ENCODE peak calls at places on chromosomes 4 and X, in ten cellular contexts. T is central memory CD4-positive, alpha-beta T cell; B is naive B cell; H is K562; Z is substantia nigra; W is neural progenitor cell; D is AG20443; N is HEK293T; Q is HL-60; Y is foreskin fibroblast. R is an unnamed sample.

GRCh38 chr4:23429497-23429896 is 460.4 kb downstream of the PPARGC1A start:
- DNase-seq in D (no peak), Z (no peak), Q (no peak), H (no peak), N (no peak), Y (no peak), B (no peak), T (no peak), W (no peak), R (no peak)

GRCh38 chrX:19382500-19383145 is 38.9 kb downstream of the PDHA1 start:
- DNase-seq in N (peak), T (peak), Y (no peak), W (peak), Q (peak), H (peak), B (peak), D (peak), Z (peak), R (peak)

GRCh38 chr4:100049872-100050271 is 99.8 kb upstream of the H2AZ1 start:
- DNase-seq in H (no peak), T (no peak), Q (no peak), Y (no peak), W (no peak), N (no peak), B (no peak), D (no peak), Z (no peak), R (no peak)

GRCh38 chrX:110208092-110208491 is 109.8 kb downstream of the AMMECR1 start:
- DNase-seq in W (no peak), B (no peak), Q (no peak), N (no peak), T (no peak), D (no peak), H (no peak), Y (no peak), Z (no peak), R (no peak)

GRCh38 chrX:16205840-16206239 is 38.6 kb downstream of the MAGEB17 start:
- DNase-seq in Q (no peak), Y (no peak), D (peak), N (no peak), H (no peak), T (no peak), B (no peak), Z (no peak), W (no peak), R (no peak)

GRCh38 chrX:154735695-154736393 is 15.0 kb downstream of the GAB3 start:
- DNase-seq in Y (peak), B (no peak), T (no peak), N (no peak), Z (no peak), Q (no peak), H (no peak), D (peak), W (no peak), R (no peak)

GRCh38 chr4:2247128-2248043 is 5.5 kb upstream of the HAUS3 start:
- DNase-seq in N (no peak), B (no peak), Y (no peak), W (no peak), Q (no peak), H (no peak), Z (no peak), T (no peak), D (no peak), R (peak)

GRCh38 chr4:135065366-135065765 is 863.8 kb upstream of the PABPC4L start:
- DNase-seq in W (no peak), B (no peak), Y (no peak), T (no peak), H (no peak), N (no peak), Q (no peak), Z (no peak), D (no peak), R (no peak)

GRCh38 chr4:139540161-139540560 is 15.9 kb downstream of the SETD7 start:
- DNase-seq in B (no peak), W (no peak), H (no peak), Z (no peak), T (no peak), N (no peak), Q (no peak), D (no peak), Y (no peak), R (no peak)

GRCh38 chr4:43337707-43338106 is 445.2 kb downstream of the GRXCR1 start:
- DNase-seq in Q (no peak), Z (no peak), Y (no peak), T (no peak), N (no peak), B (no peak), H (no peak), D (no peak), W (no peak), R (no peak)

GRCh38 chr4:103137446-103137827 is 37.8 kb upstream of the BDH2 start:
- DNase-seq in Z (no peak), N (no peak), Q (no peak), B (no peak), W (no peak), H (no peak), Y (peak), D (no peak), T (no peak), R (no peak)

GRCh38 chr4:20418865-20419451 is 167.3 kb downstream of the SLIT2 start:
- DNase-seq in Y (peak), N (no peak), T (peak), W (peak), Z (no peak), B (peak), Q (no peak), H (peak), D (peak), R (peak)

GRCh38 chr4:48370260-48371134 is 29.2 kb downstream of the SLAIN2 start:
- DNase-seq in Q (no peak), Z (no peak), W (no peak), H (no peak), B (no peak), N (no peak), T (no peak), D (no peak), Y (no peak), R (no peak)

GRCh38 chrX:118724775-118725174 is 2.6 kb upstream of the IL13RA1 start:
- DNase-seq in Q (no peak), Z (no peak), D (no peak), W (no peak), Y (no peak), N (no peak), B (no peak), T (no peak), H (peak), R (no peak)

GRCh38 chr4:185693548-185694215 is 118.3 kb downstream of the SORBS2 start:
- DNase-seq in H (no peak), W (no peak), Z (no peak), D (no peak), T (no peak), Y (no peak), Q (no peak), N (no peak), B (no peak), R (no peak)

GRCh38 chrX:15465896-15466651 is 27.1 kb downstream of the PIR start:
- DNase-seq in D (no peak), Q (no peak), T (no peak), Z (no peak), N (no peak), Y (peak), W (peak), H (peak), B (no peak), R (no peak)

GRCh38 chrX:153778151-153778551 is 2.7 kb upstream of the SRPK3 start:
- DNase-seq in N (no peak), Q (no peak), T (no peak), Z (no peak), H (no peak), D (no peak), Y (no peak), B (no peak), W (no peak), R (no peak)

GRCh38 chr4:119238068-119238722 is 25.7 kb downstream of the USP53 start:
- DNase-seq in W (no peak), B (no peak), Z (no peak), Q (no peak), Y (no peak), H (no peak), D (no peak), N (no peak), T (no peak), R (no peak)

GRCh38 chrX:118528089-118528753 is 32.6 kb downstream of the DOCK11 start:
- DNase-seq in T (peak), W (no peak), B (peak), Q (no peak), N (no peak), Z (no peak), H (no peak), Y (no peak), D (no peak), R (no peak)

GRCh38 chr4:185115827-185116232 is 27.2 kb upstream of the SLC25A4 start:
- DNase-seq in N (peak), Q (no peak), T (no peak), Y (peak), D (no peak), Z (no peak), B (no peak), H (peak), W (peak), R (no peak)

GRCh38 chr4:142648378-142648777 is 197.7 kb downstream of the INPP4B start:
- DNase-seq in Q (no peak), B (no peak), H (no peak), Z (no peak), W (peak), N (no peak), Y (no peak), T (no peak), D (no peak), R (no peak)

GRCh38 chr4:52058275-52058674 is 7.2 kb downstream of the SPATA18 start:
- DNase-seq in Q (no peak), W (no peak), Y (no peak), N (no peak), D (no peak), T (no peak), H (no peak), B (no peak), Z (no peak), R (no peak)

GRCh38 chr4:122668241-122668640 is 47.4 kb upstream of the IL21 start:
- DNase-seq in Q (no peak), B (no peak), W (no peak), D (peak), Z (no peak), Y (peak), H (no peak), N (no peak), T (no peak), R (no peak)

GRCh38 chr4:148563684-148564083 is 121.5 kb upstream of the NR3C2 start:
- DNase-seq in B (no peak), H (no peak), N (no peak), Y (no peak), W (no peak), Z (no peak), D (no peak), T (no peak), Q (no peak), R (no peak)

GRCh38 chr4:156832886-156833285 is 138.7 kb downstream of the PDGFC start:
- DNase-seq in H (no peak), Z (no peak), B (no peak), W (no peak), Y (peak), Q (no peak), D (no peak), T (no peak), N (no peak), R (no peak)

GRCh38 chr4:48081196-48081595 is 52.9 kb downstream of the TXK start:
- DNase-seq in N (no peak), T (no peak), Y (no peak), H (no peak), Z (no peak), Q (no peak), W (no peak), D (no peak), B (no peak), R (no peak)

GRCh38 chr4:148515248-148515647 is 73.0 kb upstream of the NR3C2 start:
- DNase-seq in Y (peak), B (no peak), W (no peak), H (no peak), Q (no peak), T (no peak), D (no peak), N (no peak), Z (no peak), R (no peak)

GRCh38 chr4:142126890-142127497 is 490.6 kb downstream of the IL15 start:
- DNase-seq in T (peak), Q (peak), W (peak), D (peak), B (peak), N (peak), H (peak), Z (peak), Y (peak), R (peak)

GRCh38 chr4:106315968-106316772 is at the start of the genes AIMP1 and TBCK:
- DNase-seq in H (peak), Q (peak), N (peak), W (peak), D (peak), T (peak), B (peak), Z (peak), Y (peak), R (peak)

GRCh38 chr4:27917381-27917780 is 1056.7 kb downstream of the STIM2 start:
- DNase-seq in H (no peak), T (no peak), W (peak), N (no peak), Y (no peak), B (no peak), Q (no peak), Z (no peak), D (no peak), R (no peak)

R was measured in HuH-7.